ENCODE peak calls at places on chromosomes 7 and 10, in ten cellular contexts. N is body of pancreas, D is sigmoid colon, M is ovary, U is GM23248, Q is neural progenitor cell, O is A549, T is SK-N-SH, F is heart left ventricle, S is IMR-90. J is an unnamed sample. For H3K4me1, the result is how much of the 10 kb centered on the place peaks cover.

GRCh38 chr7:47968852-47969774 is 10.3 kb downstream of the HUS1 start:
- DNase-seq in N (peak), D (no peak), M (peak), U (peak), Q (peak), O (peak), T (peak), F (peak), S (peak), J (peak)

GRCh38 chr7:158461824-158462223 is 125.8 kb downstream of the PTPRN2 start:
- DNase-seq in N (no peak), D (no peak), M (no peak), U (no peak), Q (no peak), O (no peak), T (no peak), F (no peak), S (no peak), J (no peak)

GRCh38 chr7:30173058-30173897 is 38.5 kb downstream of the MTURN start:
- DNase-seq in N (peak), D (peak), M (peak), U (peak), Q (peak), O (no peak), T (peak), F (peak), S (peak), J (no peak)

GRCh38 chr7:69190025-69190424 is 408.2 kb upstream of the AUTS2 start:
- DNase-seq in N (no peak), D (no peak), M (no peak), U (no peak), Q (no peak), O (no peak), T (no peak), F (no peak), S (no peak), J (no peak)

GRCh38 chr10:17685227-17685840 is 41.4 kb downstream of the STAM start:
- DNase-seq in N (no peak), D (no peak), M (no peak), U (no peak), Q (no peak), O (no peak), T (no peak), F (no peak), S (no peak), J (no peak)

GRCh38 chr10:18290651-18291313 is 150.6 kb downstream of the CACNB2 start:
- DNase-seq in N (peak), D (no peak), M (no peak), U (no peak), Q (peak), O (no peak), T (no peak), F (no peak), S (no peak), J (no peak)

GRCh38 chr10:101644002-101644401 is 51.0 kb downstream of the FBXW4 start:
- DNase-seq in N (no peak), D (peak), M (no peak), U (no peak), Q (peak), O (no peak), T (no peak), F (no peak), S (no peak), J (no peak)

GRCh38 chr7:130918129-130919052 is 184.4 kb upstream of the KLF14 start:
- DNase-seq in N (no peak), D (no peak), M (no peak), U (no peak), Q (no peak), O (no peak), T (no peak), F (no peak), S (peak), J (no peak)

GRCh38 chr7:18873674-18874341 is 243.6 kb downstream of the TWIST1 start:
- DNase-seq in N (no peak), D (no peak), M (no peak), U (peak), Q (peak), O (no peak), T (peak), F (no peak), S (peak), J (no peak)

GRCh38 chr10:4708123-4708759 is 117.8 kb upstream of the AKR1E2 start:
- DNase-seq in N (no peak), D (no peak), M (no peak), U (no peak), Q (peak), O (no peak), T (no peak), F (no peak), S (no peak), J (no peak)

GRCh38 chr7:155798673-155799439 is 13.4 kb downstream of the SHH start:
- DNase-seq in N (no peak), D (no peak), M (no peak), U (no peak), Q (no peak), O (no peak), T (peak), F (peak), S (no peak), J (no peak)

GRCh38 chr10:72031706-72032105 is 56.6 kb downstream of the SPOCK2 start:
- DNase-seq in N (no peak), D (no peak), M (no peak), U (no peak), Q (no peak), O (no peak), T (no peak), F (no peak), S (no peak), J (no peak)

GRCh38 chr10:23512355-23513058 is 73.6 kb downstream of the OTUD1 start:
- DNase-seq in N (no peak), D (no peak), M (no peak), U (peak), Q (no peak), O (peak), T (no peak), F (no peak), S (peak), J (no peak)

GRCh38 chr7:150399861-150400778 is 21.0 kb downstream of the ZNF775 start:
- DNase-seq in N (no peak), D (peak), M (no peak), U (peak), Q (no peak), O (no peak), T (peak), F (no peak), S (peak), J (no peak)

GRCh38 chr10:117653170-117653515 is 110.6 kb downstream of the EMX2 start:
- DNase-seq in N (no peak), D (no peak), M (no peak), U (peak), Q (no peak), O (peak), T (no peak), F (no peak), S (peak), J (no peak)

GRCh38 chr10:70593513-70593890 is 9.0 kb downstream of the PRF1 start:
- DNase-seq in N (no peak), D (no peak), M (no peak), U (no peak), Q (no peak), O (no peak), T (no peak), F (no peak), S (no peak), J (peak)

GRCh38 chr7:43929529-43930457 is 3.6 kb downstream of the UBE2D4 start:
- DNase-seq in N (no peak), D (peak), M (no peak), U (no peak), Q (no peak), O (no peak), T (peak), F (no peak), S (no peak), J (no peak)

GRCh38 chr7:87038993-87039716 is 20.3 kb downstream of the ELAPOR2 start:
- DNase-seq in N (no peak), D (no peak), M (no peak), U (no peak), Q (no peak), O (no peak), T (no peak), F (no peak), S (no peak), J (no peak)

GRCh38 chr7:26345837-26346236 is 54.2 kb downstream of the SNX10 start:
- DNase-seq in N (no peak), D (no peak), M (no peak), U (no peak), Q (no peak), O (no peak), T (no peak), F (no peak), S (no peak), J (no peak)

GRCh38 chr10:51076442-51076841 is 2.2 kb downstream of the PRKG1 start:
- DNase-seq in N (no peak), D (no peak), M (no peak), U (no peak), Q (peak), O (no peak), T (no peak), F (no peak), S (no peak), J (no peak)

GRCh38 chr10:51077507-51077906 is 3.2 kb downstream of the PRKG1 start:
- DNase-seq in N (no peak), D (no peak), M (no peak), U (no peak), Q (no peak), O (no peak), T (no peak), F (no peak), S (no peak), J (no peak)

GRCh38 chr10:51074238-51075028 is at the start of gene PRKG1:
- DNase-seq in N (peak), D (peak), M (peak), U (peak), Q (peak), O (peak), T (peak), F (peak), S (peak), J (peak)

GRCh38 chr10:51073461-51074237 is 638 bp upstream of the PRKG1 start:
- DNase-seq in N (peak), D (peak), M (peak), U (peak), Q (no peak), O (no peak), T (peak), F (peak), S (peak), J (no peak)

DNA sequence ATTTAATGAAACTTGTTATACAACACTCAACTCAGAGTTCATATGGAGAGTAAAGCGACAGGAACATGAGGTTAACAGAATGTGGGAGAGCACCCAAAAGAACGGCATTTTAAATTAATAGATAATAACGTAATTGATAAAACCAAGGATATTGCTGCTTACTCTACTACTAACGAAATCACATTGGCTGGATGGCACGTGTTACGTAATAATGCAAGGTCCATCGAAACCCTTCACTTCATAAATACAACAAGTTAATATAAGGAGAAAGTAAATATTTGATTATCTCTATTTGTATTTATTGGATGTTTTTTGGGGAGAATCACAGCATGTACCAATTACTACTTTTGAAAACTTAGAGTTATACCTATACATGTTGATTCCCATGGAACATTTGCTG is 1.5 kb downstream of the PRKG1 start:
- DNase-seq in N (no peak), D (no peak), M (no peak), U (no peak), Q (no peak), O (no peak), T (no peak), F (no peak), S (no peak), J (no peak)
- H3K4me3 ChIP-seq in N (no peak), D (peak), M (peak), U (peak), Q (peak), O (no peak), T (no peak), F (peak), S (no peak), J (peak)

GRCh38 chr7:24912874-24913514 is 67.0 kb downstream of the OSBPL3 start:
- DNase-seq in N (peak), D (no peak), M (no peak), U (no peak), Q (no peak), O (no peak), T (no peak), F (no peak), S (no peak), J (no peak)
- H3K4me1 ChIP-seq in N (under half), D (under half), M (under half), U (under half), Q (under half), O (under half), T (under half), F (under half), S (under half), J (under half)

DNA sequence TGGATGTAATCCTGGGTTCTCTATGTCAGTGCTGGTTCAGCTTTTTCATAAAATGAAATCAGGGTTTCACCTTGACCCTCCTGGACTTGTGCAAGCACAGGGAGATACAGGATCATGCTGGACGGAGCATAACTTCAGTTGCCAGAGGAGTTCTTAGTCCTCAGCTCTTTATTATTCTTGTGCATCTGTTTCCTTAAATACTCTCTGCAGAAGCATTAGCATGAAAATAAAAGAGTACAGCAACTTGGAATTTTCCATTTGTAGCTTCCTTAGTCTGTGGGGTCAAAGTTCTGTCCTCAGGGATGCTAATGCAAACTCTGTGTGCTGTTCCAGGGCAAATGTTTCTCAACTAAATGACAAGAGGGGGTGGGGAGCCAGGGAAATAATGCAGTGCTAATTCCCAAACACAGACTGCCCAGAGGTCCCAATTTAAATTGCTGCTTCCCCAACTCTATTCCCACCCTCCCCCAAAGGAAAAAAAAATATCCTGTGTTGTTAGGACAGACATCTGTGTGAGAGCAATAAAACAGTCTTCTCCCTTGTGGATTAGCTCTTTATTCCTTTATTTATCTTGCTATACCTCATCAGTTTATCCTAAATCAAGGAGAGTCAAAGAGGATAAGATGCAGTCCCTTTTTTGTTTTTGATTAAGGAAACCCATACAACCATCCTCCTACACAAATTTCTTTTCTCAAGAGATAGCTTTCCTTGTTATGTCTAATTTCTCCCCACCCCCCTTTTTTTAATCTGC is 905.0 kb downstream of the LRMDA start:
- DNase-seq in N (peak), D (peak), M (no peak), U (no peak), Q (no peak), O (no peak), T (no peak), F (no peak), S (no peak), J (no peak)
- H3K27ac ChIP-seq in N (no peak), D (peak), M (peak), U (no peak), Q (no peak), O (peak), T (peak), F (peak), S (peak), J (peak)

GRCh38 chr7:116591202-116592040 is 66.6 kb downstream of the CAV1 start:
- DNase-seq in N (no peak), D (no peak), M (no peak), U (peak), Q (no peak), O (no peak), T (peak), F (no peak), S (peak), J (no peak)
- H3K4me3 ChIP-seq in N (no peak), D (no peak), M (no peak), U (no peak), Q (no peak), O (peak), T (peak), F (peak), S (no peak), J (no peak)

DNA sequence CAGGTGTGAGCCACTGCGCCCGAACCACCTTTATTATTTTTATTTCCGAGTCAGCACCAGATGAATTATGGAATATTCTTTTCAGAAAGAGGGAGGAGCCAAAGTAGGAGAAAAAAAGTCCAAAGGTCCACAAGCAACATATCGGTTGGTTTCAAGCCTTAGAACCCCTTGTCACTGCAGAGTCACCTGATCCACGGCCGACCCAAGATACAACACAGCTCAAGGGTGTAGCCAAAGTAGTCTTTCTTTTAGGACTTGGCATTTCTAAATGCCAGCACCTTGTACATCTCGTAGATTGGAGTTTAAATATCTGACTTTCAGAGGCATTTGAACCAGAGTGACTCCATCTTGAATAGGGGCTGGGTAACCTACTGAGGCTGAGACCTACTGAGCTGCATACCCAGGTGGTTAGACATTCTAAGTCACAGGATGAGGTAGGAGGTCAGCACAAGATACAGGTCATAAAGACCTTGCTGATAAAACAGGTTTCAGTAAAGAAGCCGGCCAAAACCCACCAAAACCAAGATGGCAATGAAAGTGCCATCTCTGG is 113.9 kb upstream of the ANLN start:
- DNase-seq in N (no peak), D (no peak), M (no peak), U (no peak), Q (no peak), O (no peak), T (no peak), F (no peak), S (no peak), J (peak)
- H3K4me1 ChIP-seq in N (half or more), D (under half), M (under half), U (under half), Q (under half), O (half or more), T (under half), F (under half), S (under half), J (half or more)

GRCh38 chr7:142776206-142776844 is 5.6 kb downstream of the PRSS2 start:
- DNase-seq in N (peak), D (no peak), M (no peak), U (peak), Q (no peak), O (no peak), T (no peak), F (no peak), S (peak), J (no peak)
- H3K27ac ChIP-seq in N (peak), D (no peak), M (no peak), U (no peak), Q (no peak), O (no peak), T (no peak), F (no peak), S (no peak), J (no peak)

J was measured in esophagus muscularis mucosa.